ENCODE peak calls at places on chromosomes 13 and 19, in five cellular contexts. Q is OCI-LY7; T is C1 segment of cervical spinal cord; C is A673; S is activated T-helper 2 cell treated with anti-CD3 and anti-CD28 coated beads, Interferon-gamma antibody, Interleukin-2, Interleukin-4, amounts not matched to agents 10 μg/mL and 5 μg/mL and 100 μg/mL, durations not matched to agents 14 hours and 24 hours and 36 hours. H is an unnamed sample.

GRCh38 chr19:8257052-8257443 is 47.9 kb downstream of the CERS4 start:
- DNase-seq in Q (no peak), T (no peak), C (peak), S (no peak), H (no peak)

GRCh38 chr13:53873558-53873957 is 844.9 kb downstream of the OLFM4 start:
- DNase-seq in Q (no peak), T (no peak), C (no peak), S (no peak), H (no peak)

GRCh38 chr19:1133471-1133929 is 29.7 kb downstream of the GPX4 start:
- DNase-seq in Q (peak), T (no peak), C (peak), S (peak), H (peak)

GRCh38 chr19:15452111-15453047 is 2.6 kb upstream of the WIZ start:
- DNase-seq in Q (peak), T (no peak), C (peak), S (no peak), H (no peak)

GRCh38 chr13:28532226-28533048 is 37.5 kb upstream of the FLT1 start:
- DNase-seq in Q (no peak), T (no peak), C (peak), S (no peak), H (no peak)

GRCh38 chr19:39297931-39298634 is 1.9 kb downstream of the IFNL1 start:
- DNase-seq in Q (no peak), T (no peak), C (no peak), S (peak), H (no peak)

GRCh38 chr19:12777217-12778019 is 2.1 kb upstream of the HOOK2 start:
- DNase-seq in Q (peak), T (peak), C (peak), S (peak), H (peak)

GRCh38 chr13:100088282-100088647 is 628 bp upstream of the PCCA start:
- DNase-seq in Q (no peak), T (no peak), C (no peak), S (no peak), H (no peak)

GRCh38 chr13:26964278-26965057 is 203.9 kb upstream of the GPR12 start:
- DNase-seq in Q (peak), T (no peak), C (peak), S (no peak), H (no peak)

GRCh38 chr13:42894765-42895181 is 97.3 kb downstream of the EPSTI1 start:
- DNase-seq in Q (no peak), T (no peak), C (no peak), S (no peak), H (no peak)

GRCh38 chr13:41004875-41005693 is 14.0 kb downstream of the ELF1 start:
- DNase-seq in Q (peak), T (no peak), C (peak), S (no peak), H (peak)

GRCh38 chr19:49488046-49488862 is 846 bp downstream of the RPL13A start:
- DNase-seq in Q (peak), T (no peak), C (no peak), S (no peak), H (no peak)

GRCh38 chr19:57280913-57281425 is 684 bp downstream of the ZNF460 start:
- DNase-seq in Q (peak), T (no peak), C (peak), S (peak), H (no peak)

GRCh38 chr13:90445179-90445578 is 902.3 kb upstream of the MIR17HG start:
- DNase-seq in Q (no peak), T (no peak), C (peak), S (no peak), H (no peak)

GRCh38 chr19:3275583-3276340 is 51.3 kb downstream of the CELF5 start:
- DNase-seq in Q (peak), T (peak), C (peak), S (peak), H (peak)

GRCh38 chr19:18636969-18637629 is at the start of gene KLHL26:
- DNase-seq in Q (no peak), T (no peak), C (no peak), S (no peak), H (no peak)

GRCh38 chr19:8087876-8088275 is 35.3 kb downstream of the CCL25 start:
- DNase-seq in Q (no peak), T (no peak), C (no peak), S (no peak), H (no peak)

GRCh38 chr19:887072-887471 is 5.9 kb downstream of the MED16 start:
- DNase-seq in Q (no peak), T (no peak), C (no peak), S (no peak), H (no peak)

GRCh38 chr19:48660854-48661731 is 11.7 kb downstream of the NTN5 start:
- DNase-seq in Q (peak), T (peak), C (peak), S (peak), H (peak)

GRCh38 chr19:40443930-40444180 is 280 bp downstream of the SERTAD3 start:
- DNase-seq in Q (peak), T (no peak), C (no peak), S (no peak), H (no peak)

GRCh38 chr19:58042709-58043340 is 9.0 kb downstream of the ZSCAN1 start:
- DNase-seq in Q (no peak), T (no peak), C (no peak), S (no peak), H (no peak)

GRCh38 chr19:13038306-13039210 is 43.3 kb downstream of the NFIX start:
- DNase-seq in Q (no peak), T (no peak), C (no peak), S (no peak), H (no peak)

GRCh38 chr13:111534646-111535461 is 214.4 kb downstream of the TEX29 start:
- DNase-seq in Q (no peak), T (no peak), C (no peak), S (no peak), H (no peak)

GRCh38 chr19:36771275-36772231 is 1.1 kb downstream of the ZNF850 start:
- DNase-seq in Q (peak), T (no peak), C (peak), S (peak), H (peak)

GRCh38 chr19:16447015-16447384 is 24.8 kb downstream of the EPS15L1 start:
- DNase-seq in Q (peak), T (no peak), C (peak), S (no peak), H (no peak)

H was measured in KG1.